ENCODE peak calls at places on chromosomes 4 and X, in four cellular contexts. Q is hepatic stellate cell; P is CD4-positive, CD25-positive, alpha-beta regulatory T cell; F is GM12865. N is an unnamed sample.

GRCh38 chr4:90824266-90825167 is 697.3 kb downstream of the CCSER1 start:
- DNase-seq in Q (no peak), P (no peak), F (no peak), N (no peak)

GRCh38 chrX:101252634-101253033 is 33.0 kb downstream of the DRP2 start:
- DNase-seq in Q (no peak), P (no peak), F (no peak), N (no peak)

GRCh38 chrX:3663576-3664290 is 49.7 kb downstream of the PRKX start:
- DNase-seq in Q (no peak), P (no peak), F (no peak), N (peak)

GRCh38 chrX:3711331-3711917 is 2.0 kb downstream of the PRKX start:
- DNase-seq in Q (peak), P (peak), F (peak), N (peak)

GRCh38 chrX:353566-354535 is 32.9 kb downstream of the PPP2R3B start:
- DNase-seq in Q (no peak), P (no peak), F (no peak), N (no peak)

GRCh38 chr4:126977306-126977705 is 655.5 kb upstream of the INTU start:
- DNase-seq in Q (no peak), P (no peak), F (no peak), N (no peak)

GRCh38 chr4:128354205-128354821 is 66.7 kb upstream of the PGRMC2 start:
- DNase-seq in Q (peak), P (no peak), F (no peak), N (no peak)

GRCh38 chr4:175453456-175453855 is 358.6 kb downstream of the GPM6A start:
- DNase-seq in Q (no peak), P (no peak), F (no peak), N (no peak)

GRCh38 chrX:131607796-131608369 is 64.0 kb downstream of the OR13H1 start:
- DNase-seq in Q (no peak), P (no peak), F (no peak), N (no peak)

GRCh38 chr4:104749062-104749461 is 254.4 kb upstream of the CXXC4 start:
- DNase-seq in Q (no peak), P (peak), F (peak), N (no peak)

GRCh38 chrX:47361538-47362511 is 8.6 kb upstream of the ZNF157 start:
- DNase-seq in Q (peak), P (peak), F (peak), N (peak)

GRCh38 chrX:45850775-45851433 is 650.2 kb upstream of the DIPK2B start:
- DNase-seq in Q (peak), P (peak), F (no peak), N (peak)

GRCh38 chr4:139728840-139729239 is 63.2 kb downstream of the MGST2 start:
- DNase-seq in Q (no peak), P (no peak), F (no peak), N (no peak)

GRCh38 chr4:38190717-38191178 is 230.6 kb downstream of the PTTG2 start:
- DNase-seq in Q (peak), P (no peak), F (no peak), N (no peak)

GRCh38 chrX:1215123-1215823 is 2.8 kb upstream of the CRLF2 start:
- DNase-seq in Q (no peak), P (no peak), F (peak), N (peak)

GRCh38 chrX:150254909-150255308 is 108.2 kb upstream of the MAMLD1 start:
- DNase-seq in Q (no peak), P (no peak), F (no peak), N (no peak)

GRCh38 chr4:120052840-120053239 is 13.8 kb downstream of the MAD2L1 start:
- DNase-seq in Q (no peak), P (no peak), F (no peak), N (no peak)

GRCh38 chrX:40552768-40553167 is 28.0 kb upstream of the ATP6AP2 start:
- DNase-seq in Q (peak), P (no peak), F (peak), N (no peak)

GRCh38 chrX:15497865-15498264 is 2.7 kb upstream of the BMX start:
- DNase-seq in Q (peak), P (peak), F (peak), N (peak)

GRCh38 chr4:25001499-25001898 is 29.2 kb downstream of the LGI2 start:
- DNase-seq in Q (no peak), P (no peak), F (no peak), N (no peak)

GRCh38 chr4:15717126-15717525 is 14.3 kb downstream of the BST1 start:
- DNase-seq in Q (peak), P (no peak), F (no peak), N (no peak)

GRCh38 chr4:1655081-1655480 is 29.0 kb downstream of the FAM53A start:
- DNase-seq in Q (no peak), P (no peak), F (no peak), N (no peak)

GRCh38 chrX:140817943-140818342 is 108.4 kb downstream of the LINC00632 start:
- DNase-seq in Q (peak), P (peak), F (peak), N (peak)

GRCh38 chr4:4860381-4860802 is 927 bp downstream of the MSX1 start:
- DNase-seq in Q (peak), P (no peak), F (peak), N (peak)

GRCh38 chr4:176286728-176287127 is 17.7 kb upstream of the ASB5 start:
- DNase-seq in Q (peak), P (no peak), F (no peak), N (no peak)

GRCh38 chr4:27916432-27917184 is 1056.0 kb downstream of the STIM2 start:
- DNase-seq in Q (no peak), P (no peak), F (no peak), N (no peak)

GRCh38 chrX:20527458-20528099 is 260.9 kb upstream of the RPS6KA3 start:
- DNase-seq in Q (no peak), P (peak), F (no peak), N (peak)

GRCh38 chr4:124177647-124178425 is 534.7 kb downstream of the ANKRD50 start:
- DNase-seq in Q (peak), P (no peak), F (no peak), N (no peak)

GRCh38 chr4:14168919-14169318 is 541.4 kb upstream of the BOD1L1 start:
- DNase-seq in Q (peak), P (no peak), F (peak), N (no peak)

GRCh38 chr4:144715230-144715629 is 69.3 kb downstream of the HHIP start:
- DNase-seq in Q (no peak), P (no peak), F (peak), N (no peak)

GRCh38 chr4:123449780-123450179 is 53.2 kb downstream of the SPRY1 start:
- DNase-seq in Q (no peak), P (no peak), F (peak), N (no peak)

N was measured in B cell.